ENCODE peak calls at places on chromosomes 1 and 21, in seven cellular contexts. C is WTC11, F is ovary, S is neural crest cell, D is GM13976, K is thyroid gland, W is astrocyte of the cerebellum. Y is an unnamed sample.

GRCh38 chr1:178057863-178058576 is 35.9 kb upstream of the RASAL2 start:
- DNase-seq in S (no peak), D (no peak), K (no peak), W (no peak), C (no peak), F (peak), Y (no peak)

GRCh38 chr1:2091611-2092604 is 41.7 kb downstream of the PRKCZ start:
- DNase-seq in C (peak), F (no peak), S (peak), W (no peak), K (no peak), D (peak), Y (peak)

GRCh38 chr21:36004441-36004840 is 55.9 kb downstream of the SETD4 start:
- DNase-seq in F (no peak), D (no peak), K (no peak), C (no peak), W (no peak), S (no peak), Y (no peak)

GRCh38 chr1:234488954-234489691 is 10.1 kb upstream of the TARBP1 start:
- DNase-seq in W (no peak), K (no peak), C (no peak), S (no peak), D (no peak), F (no peak), Y (no peak)

GRCh38 chr1:43509007-43509739 is 21.5 kb upstream of the PTPRF start:
- DNase-seq in F (no peak), K (no peak), D (no peak), C (no peak), S (no peak), W (no peak), Y (no peak)

GRCh38 chr1:161994153-161994814 is 29.4 kb downstream of the OLFML2B start:
- DNase-seq in W (peak), D (no peak), C (no peak), F (no peak), K (no peak), S (no peak), Y (no peak)

GRCh38 chr1:202282017-202282335 is 59.8 kb downstream of the UBE2T start:
- DNase-seq in K (no peak), D (no peak), C (no peak), S (no peak), F (peak), W (no peak), Y (no peak)

GRCh38 chr1:9293512-9294439 is 1.1 kb downstream of the SPSB1 start:
- DNase-seq in W (no peak), S (no peak), K (no peak), C (no peak), F (peak), D (no peak), Y (peak)

GRCh38 chr1:231165371-231165770 is 3.5 kb downstream of the TRIM67 start:
- DNase-seq in W (no peak), C (no peak), S (no peak), K (no peak), D (no peak), F (no peak), Y (no peak)

GRCh38 chr1:29470087-29470787 is 233.9 kb downstream of the PTPRU start:
- DNase-seq in F (no peak), D (no peak), S (no peak), C (no peak), W (no peak), K (no peak), Y (peak)

GRCh38 chr21:17293194-17293593 is 219.6 kb upstream of the CXADR start:
- DNase-seq in W (no peak), C (no peak), S (no peak), K (no peak), D (no peak), F (no peak), Y (no peak)

GRCh38 chr21:42988234-42988965 is 14.0 kb downstream of the PKNOX1 start:
- DNase-seq in W (no peak), C (no peak), F (no peak), D (no peak), K (peak), S (no peak), Y (no peak)

GRCh38 chr1:156821801-156822200 is 5.2 kb upstream of the SH2D2A start:
- DNase-seq in K (no peak), W (no peak), C (no peak), F (no peak), D (no peak), S (no peak), Y (no peak)

GRCh38 chr1:100292711-100293110 is 26.7 kb downstream of the RTCA start:
- DNase-seq in D (no peak), W (no peak), C (no peak), S (no peak), K (no peak), F (no peak), Y (no peak)

GRCh38 chr1:16984717-16985116 is 4.3 kb upstream of the MFAP2 start:
- DNase-seq in K (peak), C (no peak), D (no peak), F (peak), S (no peak), W (peak), Y (no peak)

GRCh38 chr21:31727181-31727580 is 4.7 kb downstream of the SCAF4 start:
- DNase-seq in D (no peak), F (no peak), S (no peak), K (no peak), C (no peak), W (no peak), Y (no peak)

GRCh38 chr1:203631946-203632345 is 5.3 kb downstream of the ATP2B4 start:
- DNase-seq in W (no peak), S (no peak), K (no peak), C (no peak), D (no peak), F (no peak), Y (no peak)

GRCh38 chr1:59671953-59672305 is 142.8 kb upstream of the HOOK1 start:
- DNase-seq in C (no peak), K (no peak), W (no peak), S (no peak), D (no peak), F (no peak), Y (no peak)

GRCh38 chr21:41767606-41768370 is 936 bp upstream of the RIPK4 start:
- DNase-seq in D (peak), C (peak), F (no peak), K (peak), S (no peak), W (no peak), Y (no peak)

GRCh38 chr1:95352767-95353166 is 118.8 kb downstream of the RWDD3 start:
- DNase-seq in D (no peak), C (no peak), K (no peak), W (no peak), S (no peak), F (no peak), Y (no peak)

GRCh38 chr21:42750737-42751530 is 97.5 kb downstream of the PDE9A start:
- DNase-seq in D (no peak), W (no peak), K (no peak), S (no peak), F (no peak), C (no peak), Y (no peak)

GRCh38 chr1:55640708-55641473 is 425.7 kb upstream of the USP24 start:
- DNase-seq in S (no peak), D (peak), F (peak), W (no peak), C (no peak), K (peak), Y (no peak)

GRCh38 chr1:67664048-67664447 is 21.0 kb upstream of the GADD45A start:
- DNase-seq in W (no peak), K (no peak), F (no peak), S (no peak), C (no peak), D (no peak), Y (no peak)

GRCh38 chr1:11355594-11356467 is 82.8 kb downstream of the UBIAD1 start:
- DNase-seq in C (peak), W (no peak), K (peak), F (no peak), D (no peak), S (peak), Y (peak)

GRCh38 chr1:115838426-115838804 is 2.5 kb downstream of the NHLH2 start:
- DNase-seq in F (no peak), C (peak), S (no peak), D (peak), K (no peak), W (no peak), Y (peak)

GRCh38 chr1:94806451-94806861 is 13.7 kb upstream of the SLC44A3 start:
- DNase-seq in D (no peak), C (no peak), S (no peak), W (no peak), F (no peak), K (no peak), Y (no peak)

GRCh38 chr1:36769886-36770830 is 264.2 kb downstream of the GRIK3 start:
- DNase-seq in W (no peak), C (no peak), K (no peak), D (no peak), F (no peak), S (no peak), Y (no peak)

GRCh38 chr21:40049959-40050290 is 182.7 kb downstream of the PCP4 start:
- DNase-seq in C (peak), F (no peak), S (no peak), W (no peak), K (no peak), D (no peak), Y (no peak)

DNA sequence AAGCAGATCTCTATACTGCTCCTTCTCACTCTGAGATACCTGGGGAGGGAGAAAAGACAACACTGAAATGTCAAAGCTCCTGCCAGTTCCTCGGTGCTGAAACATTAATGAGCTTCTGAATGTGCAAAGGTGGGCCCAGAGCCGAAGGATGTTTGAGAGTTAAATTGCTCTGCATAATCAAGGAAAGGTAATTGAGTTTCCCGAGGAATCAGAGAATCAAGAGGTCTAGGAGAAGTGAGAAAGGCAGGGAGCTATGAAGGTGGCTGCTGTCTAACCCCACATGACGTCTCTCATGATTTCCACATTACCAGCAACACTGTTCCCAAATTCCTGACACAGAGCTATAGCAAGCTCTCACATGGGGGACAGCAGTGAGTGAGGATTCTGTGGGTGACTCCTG is 346.7 kb downstream of the SMYD3 start:
- DNase-seq in D (no peak), S (no peak), F (no peak), K (no peak), W (no peak), C (no peak), Y (no peak)
- TF ChIP-seq CTCF in D (no peak), S (no peak), F (no peak), K (no peak), W (no peak), C (no peak), Y (no peak)

GRCh38 chr1:75587692-75588091 is 23.2 kb downstream of the SLC44A5 start:
- DNase-seq in S (no peak), D (no peak), C (no peak), F (no peak), K (no peak), W (no peak), Y (no peak)

GRCh38 chr1:75579046-75579445 is 31.9 kb downstream of the SLC44A5 start:
- DNase-seq in S (no peak), W (no peak), F (no peak), C (no peak), K (no peak), D (no peak), Y (no peak)

GRCh38 chr1:75582725-75583261 is 28.1 kb downstream of the SLC44A5 start:
- DNase-seq in S (no peak), K (no peak), F (no peak), D (no peak), W (no peak), C (no peak), Y (no peak)
- TF ChIP-seq CTCF in S (no peak), K (no peak), F (no peak), D (no peak), W (no peak), C (no peak), Y (no peak)

DNA sequence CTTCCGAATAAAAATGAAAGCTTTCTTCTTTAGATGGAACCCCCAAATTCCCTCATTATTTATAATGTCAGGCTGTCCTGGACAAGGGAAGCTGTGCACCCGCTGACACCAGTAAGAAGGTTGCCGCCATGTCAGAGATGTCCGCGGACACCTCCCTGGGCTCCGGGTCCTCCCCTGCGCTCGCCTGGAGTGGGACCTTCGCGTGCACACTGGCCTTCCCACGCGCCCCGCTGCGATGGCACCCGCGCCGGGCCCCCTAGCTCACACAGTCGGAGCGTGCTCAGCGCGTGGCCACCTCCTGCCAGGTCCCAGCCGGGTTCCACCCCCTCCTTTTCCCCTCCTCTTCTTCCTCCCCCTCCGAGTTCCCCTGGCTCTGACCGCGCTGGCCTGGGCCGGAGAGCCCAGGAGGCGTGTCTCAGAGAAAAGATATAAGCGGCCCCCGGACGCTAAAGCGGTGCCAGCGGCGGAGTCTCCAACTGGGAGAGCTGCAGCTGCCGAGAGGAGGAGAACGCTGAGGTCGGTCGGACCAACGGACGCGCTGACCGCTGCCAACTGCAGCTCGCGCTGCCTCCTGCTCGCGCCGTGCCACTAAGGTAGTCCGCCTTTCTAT is at the start of gene G0S2:
- DNase-seq in W (no peak), F (peak), K (peak), C (peak), S (peak), D (no peak), Y (peak)
- TF ChIP-seq CTCF in W (no peak), F (no peak), K (no peak), C (no peak), S (no peak), D (no peak), Y (no peak)

DNA sequence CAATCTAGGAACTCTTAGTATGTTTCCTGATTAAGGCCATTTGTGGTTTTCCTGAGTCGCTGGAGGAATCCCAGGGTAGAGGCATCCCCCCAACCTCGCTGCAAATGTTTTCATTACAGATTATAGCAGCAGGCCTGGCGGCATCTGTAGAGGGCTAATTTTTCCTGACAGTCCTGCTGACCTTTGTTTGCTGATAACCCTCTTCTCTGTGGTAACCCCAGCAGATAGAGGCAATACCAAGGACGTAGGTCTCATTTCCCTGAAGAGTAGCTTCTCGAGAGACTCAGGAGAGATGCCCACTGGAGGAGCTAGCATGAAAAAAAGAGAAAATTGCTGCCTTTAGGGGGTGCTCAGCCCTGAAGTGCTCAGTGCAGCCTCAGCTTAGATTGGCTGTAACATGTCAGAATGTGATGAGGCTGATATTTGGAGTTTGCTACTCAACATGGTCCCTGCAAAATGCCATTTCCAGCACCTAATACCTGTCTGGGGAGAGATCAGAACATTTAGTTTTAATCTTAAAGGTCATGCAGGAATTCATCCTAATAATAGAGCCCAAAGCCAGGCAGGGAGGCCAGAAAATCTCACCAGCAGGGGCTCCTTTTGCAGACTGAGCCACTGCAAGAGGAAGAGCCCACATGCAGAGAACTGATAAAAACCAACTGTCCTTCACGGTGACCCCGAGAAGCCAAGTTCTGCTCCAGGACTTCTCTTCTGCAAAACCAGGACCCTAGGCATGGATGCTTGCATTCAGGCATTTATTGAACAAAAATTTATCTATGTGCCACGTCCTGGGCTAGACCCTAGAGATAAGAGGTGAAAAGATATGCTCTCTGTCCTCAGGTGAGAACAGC is 184.5 kb downstream of the KAZN start:
- DNase-seq in W (no peak), K (no peak), D (no peak), F (no peak), S (no peak), C (no peak), Y (no peak)
- TF ChIP-seq CTCF in W (no peak), K (no peak), D (no peak), F (no peak), S (peak), C (no peak), Y (no peak)

GRCh38 chr1:113488576-113489177 is 98.4 kb downstream of the MAGI3 start:
- DNase-seq in S (no peak), K (no peak), W (no peak), F (no peak), D (no peak), C (peak), Y (no peak)
- TF ChIP-seq CTCF in S (no peak), K (no peak), W (no peak), F (no peak), D (no peak), C (no peak), Y (no peak)

DNA sequence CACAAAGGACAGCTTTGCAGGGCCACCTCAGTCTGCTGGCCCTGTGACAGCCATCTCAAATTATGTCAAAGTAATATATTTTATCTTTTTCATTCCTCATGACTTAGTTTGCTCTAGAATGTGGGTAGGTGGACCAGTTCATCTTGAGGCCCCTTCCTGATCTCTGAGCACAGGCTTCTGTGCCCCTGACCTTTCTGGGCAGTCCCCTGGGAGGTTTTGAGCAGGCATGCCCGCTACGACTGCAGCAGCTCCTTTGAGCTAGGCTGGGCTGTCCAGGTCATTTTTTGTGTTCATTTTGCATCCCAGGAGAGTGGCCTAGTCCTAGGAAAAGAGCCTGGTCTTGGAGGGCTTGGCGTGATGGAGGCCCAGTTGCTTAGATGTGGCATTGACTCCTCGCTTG is 42.7 kb downstream of the EIF2D start:
- DNase-seq in W (no peak), F (no peak), C (no peak), K (no peak), S (no peak), D (no peak), Y (no peak)
- TF ChIP-seq CTCF in W (no peak), F (no peak), C (no peak), K (no peak), S (no peak), D (no peak), Y (no peak)

Y was measured in glutamatergic neuron.